ENCODE peak calls at places on chromosomes 13 and 19, in five cellular contexts. J is neural progenitor cell, F is hepatocyte, M is fibroblast of lung, I is astrocyte. B is an unnamed sample.

GRCh38 chr13:110965038-110965754 is 50.3 kb upstream of the ANKRD10 start:
- DNase-seq in J (no peak), M (peak), F (peak), I (peak), B (peak)

GRCh38 chr19:40716655-40717324 is at the start of the genes COQ8B and ITPKC:
- DNase-seq in I (peak), F (peak), J (peak), M (peak), B (peak)

GRCh38 chr19:46863818-46864629 is 3.2 kb downstream of the ARHGAP35 start:
- DNase-seq in I (peak), M (peak), F (no peak), J (peak), B (peak)

GRCh38 chr19:4369888-4370260 is 26.5 kb downstream of the MPND start:
- DNase-seq in J (peak), M (peak), F (no peak), I (no peak), B (no peak)

GRCh38 chr19:36528921-36529518 is 949 bp upstream of the ZNF260 start:
- DNase-seq in J (peak), F (peak), I (no peak), M (no peak), B (peak)

GRCh38 chr19:42081584-42082258 is 5.8 kb downstream of the ZNF574 start:
- DNase-seq in J (no peak), M (peak), I (peak), F (peak), B (peak)

GRCh38 chr13:25901460-25902376 is 150.1 kb downstream of the SHISA2 start:
- DNase-seq in M (peak), I (peak), F (peak), J (no peak), B (no peak)

GRCh38 chr19:6010107-6010506 is 32.2 kb upstream of the RANBP3 start:
- DNase-seq in M (no peak), I (no peak), J (no peak), F (no peak), B (no peak)

GRCh38 chr19:47228168-47228936 is 2.6 kb downstream of the BBC3 start:
- DNase-seq in I (no peak), M (no peak), F (peak), J (peak), B (peak)

GRCh38 chr19:5080030-5080644 is 111.2 kb downstream of the KDM4B start:
- DNase-seq in J (no peak), F (no peak), I (no peak), M (no peak), B (no peak)

GRCh38 chr19:8696993-8697392 is 1.6 kb downstream of the ACTL9 start:
- DNase-seq in F (no peak), M (no peak), J (no peak), I (no peak), B (no peak)

GRCh38 chr19:35433448-35433847 is 14.6 kb upstream of the FFAR2 start:
- DNase-seq in F (no peak), J (no peak), M (no peak), I (no peak), B (no peak)

GRCh38 chr13:96172066-96172465 is 82.2 kb downstream of the HS6ST3 start:
- DNase-seq in J (no peak), M (no peak), I (no peak), F (no peak), B (peak)

GRCh38 chr19:56538761-56539263 is at the start of gene ZFP28:
- DNase-seq in I (no peak), J (no peak), F (no peak), M (no peak), B (no peak)

GRCh38 chr13:34416833-34417425 is 525.1 kb upstream of the NBEA start:
- DNase-seq in J (no peak), I (peak), M (peak), F (no peak), B (peak)

GRCh38 chr13:111287201-111287600 is 33.2 kb upstream of the TEX29 start:
- DNase-seq in M (no peak), F (no peak), J (no peak), I (no peak), B (no peak)

GRCh38 chr13:27353166-27353583 is 71.2 kb upstream of the GTF3A start:
- DNase-seq in F (peak), I (peak), M (peak), J (no peak), B (peak)

GRCh38 chr13:52845766-52846566 is 2.5 kb downstream of the PCDH8 start:
- DNase-seq in M (peak), J (peak), F (peak), I (no peak), B (peak)

GRCh38 chr19:518292-519231 is 11.3 kb downstream of the TPGS1 start:
- DNase-seq in M (no peak), F (peak), I (no peak), J (peak), B (no peak)

GRCh38 chr13:33483471-33483870 is 197.9 kb upstream of the STARD13 start:
- DNase-seq in M (peak), I (peak), J (no peak), F (no peak), B (peak)

GRCh38 chr13:71149498-71150363 is 717.3 kb downstream of the DACH1 start:
- DNase-seq in M (no peak), I (no peak), F (no peak), J (no peak), B (no peak)

GRCh38 chr13:48491423-48492122 is 41.3 kb downstream of the RCBTB2 start:
- DNase-seq in J (no peak), M (no peak), F (no peak), I (no peak), B (peak)

GRCh38 chr13:113782472-113782871 is 23.4 kb downstream of the TMEM255B start:
- DNase-seq in J (no peak), F (no peak), M (no peak), I (no peak), B (no peak)

GRCh38 chr19:48481191-48481500 is 12.0 kb downstream of the CYTH2 start:
- DNase-seq in M (peak), I (peak), J (no peak), F (no peak), B (no peak)

GRCh38 chr19:4380254-4380727 is 20.1 kb downstream of the SH3GL1 start:
- DNase-seq in J (no peak), I (no peak), M (no peak), F (no peak), B (peak)

GRCh38 chr13:20964904-20965303 is 62.4 kb upstream of the XPO4 start:
- DNase-seq in I (peak), J (no peak), F (no peak), M (peak), B (peak)

GRCh38 chr13:97342136-97342535 is 91.8 kb upstream of the RAP2A start:
- DNase-seq in J (no peak), I (no peak), M (no peak), F (no peak), B (no peak)

GRCh38 chr13:102870677-102871415 is 25.0 kb downstream of the ERCC5 start:
- DNase-seq in F (peak), M (peak), I (peak), J (peak), B (peak)

GRCh38 chr19:51598159-51598915 is 27.3 kb downstream of the ZNF175 start:
- DNase-seq in M (no peak), I (no peak), J (no peak), F (no peak), B (no peak)
- H3K4me3 ChIP-seq in M (no peak), I (no peak), J (no peak), F (no peak), B (no peak)

DNA sequence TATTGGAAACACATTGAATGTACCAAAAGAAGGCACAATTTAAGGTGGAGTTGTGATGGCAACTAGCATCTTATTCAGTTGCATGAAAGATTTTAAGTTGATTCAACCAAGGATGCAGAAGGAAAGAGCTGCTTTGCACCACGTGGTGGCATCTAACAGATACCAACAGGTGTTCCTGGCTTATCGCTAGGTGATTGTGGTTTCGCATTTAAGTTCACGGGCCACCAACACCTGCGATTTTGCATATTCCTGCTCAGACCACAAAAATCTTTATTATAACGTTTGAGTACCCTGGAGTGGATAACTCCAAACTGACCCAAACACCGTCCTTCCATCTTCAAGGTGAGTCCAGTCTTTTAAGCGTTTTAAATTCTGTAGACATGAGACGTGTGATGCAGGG is 45.3 kb downstream of the RGCC start:
- DNase-seq in M (no peak), F (no peak), J (no peak), I (no peak), B (no peak)
- H3K4me2 ChIP-seq in M (no peak), F (no peak), J (no peak), I (no peak), B (no peak)

DNA sequence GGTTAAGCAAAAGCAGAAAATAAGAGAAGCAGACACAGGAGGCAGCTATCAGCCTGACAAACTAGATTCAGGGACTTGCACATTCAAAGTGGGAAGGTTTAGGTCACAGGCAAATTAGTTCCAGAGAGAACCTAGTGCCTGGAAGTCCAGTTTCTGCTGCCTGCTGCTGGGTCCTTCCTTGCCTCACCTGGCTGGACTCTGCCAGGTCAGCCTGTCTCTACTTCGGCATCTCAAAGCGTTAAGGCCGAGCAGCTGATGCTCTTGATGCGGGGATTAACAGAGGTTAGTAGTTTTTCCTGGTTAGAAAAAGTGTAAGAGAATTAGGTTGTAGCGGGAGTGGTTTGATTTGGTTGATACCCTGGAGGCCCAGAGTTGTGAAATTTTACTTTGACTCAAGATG is 52.0 kb downstream of the KLF5 start:
- DNase-seq in I (no peak), J (no peak), M (no peak), F (no peak), B (no peak)
- H2AFZ ChIP-seq in I (no peak), J (peak), M (no peak), F (no peak), B (no peak)

DNA sequence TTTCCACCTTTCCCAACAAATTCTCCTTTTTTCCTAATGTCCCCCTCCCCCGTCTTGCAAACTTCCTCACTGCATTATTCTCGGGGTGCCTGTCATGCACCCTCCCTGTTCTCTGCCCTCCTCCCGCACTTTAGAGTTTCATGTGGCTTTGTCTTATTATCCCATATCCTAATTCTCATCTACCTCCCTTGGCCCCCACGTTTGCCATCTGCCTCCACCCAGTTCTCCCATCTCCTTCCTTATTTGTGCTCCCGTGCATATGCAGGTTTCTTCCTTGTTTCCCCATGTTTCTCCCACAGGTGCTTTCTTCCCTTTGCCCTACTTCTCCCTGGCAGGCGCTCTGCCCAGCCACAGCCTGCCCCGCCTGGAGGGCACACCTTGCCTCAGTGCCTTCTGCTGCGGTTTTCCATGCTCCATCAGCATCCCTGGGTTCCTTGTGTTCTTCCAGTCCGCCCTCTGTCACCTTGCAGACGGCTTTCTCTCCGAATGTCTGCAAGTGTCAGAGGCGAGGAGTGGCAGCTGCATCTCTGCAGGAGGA is 1.5 kb downstream of the SPATA13 start:
- DNase-seq in I (no peak), F (no peak), J (no peak), M (no peak), B (no peak)
- H3K4me3 ChIP-seq in I (peak), F (peak), J (peak), M (peak), B (peak)

DNA sequence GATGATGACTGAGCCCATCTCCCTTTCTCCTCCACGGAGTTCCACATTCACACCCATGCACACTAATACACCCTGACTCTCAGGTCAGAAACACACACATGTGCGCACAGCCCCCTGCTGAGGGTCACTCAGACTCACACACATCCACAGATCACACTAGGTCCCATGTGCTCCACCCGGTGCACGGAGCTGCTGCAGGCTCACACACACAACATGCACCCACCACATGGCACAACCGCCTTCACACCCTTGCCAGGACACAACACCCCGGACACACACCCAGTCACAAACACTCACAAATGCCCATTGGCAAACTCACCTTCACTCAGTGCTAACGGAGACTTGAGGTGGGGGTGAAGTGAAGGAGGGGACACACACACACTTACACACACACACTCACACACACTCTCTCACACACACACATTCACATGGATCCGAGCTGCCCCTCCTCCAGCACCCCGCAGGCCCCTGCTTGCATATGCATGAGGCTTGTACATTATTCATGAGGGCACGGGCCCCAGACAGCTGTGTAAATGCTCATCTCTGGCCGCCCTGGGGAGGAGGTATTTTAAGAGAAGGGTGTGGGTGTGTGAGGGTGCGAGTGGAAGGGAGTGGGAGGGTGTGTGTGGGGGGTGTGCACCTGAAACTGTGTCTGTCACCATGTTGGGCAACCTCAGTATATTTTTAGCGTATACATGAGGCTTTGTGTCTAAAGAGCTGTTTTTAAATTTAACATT is 2.2 kb downstream of the NCAN start:
- DNase-seq in F (no peak), J (peak), M (no peak), I (no peak), B (no peak)
- H3K4me2 ChIP-seq in F (no peak), J (no peak), M (no peak), I (no peak), B (no peak)

DNA sequence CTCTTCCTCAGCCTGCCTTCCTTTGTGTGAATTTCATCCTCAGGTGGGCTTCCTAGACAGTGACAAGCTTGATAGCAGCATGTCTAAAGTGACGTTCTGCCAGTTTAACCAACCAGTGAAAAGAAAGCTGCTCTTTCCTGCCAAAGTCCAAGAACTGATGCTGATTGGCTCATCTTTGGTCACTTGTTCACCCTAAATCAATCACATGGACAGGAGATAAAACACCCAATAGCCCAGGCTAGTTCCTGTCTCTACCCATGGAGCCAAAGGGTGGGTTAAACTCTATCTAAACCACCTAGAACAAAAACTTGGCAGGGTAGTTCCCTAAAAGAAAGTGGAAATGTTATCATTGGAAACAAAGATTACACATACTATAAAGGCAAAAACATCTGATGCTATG is 50.8 kb downstream of the GPALPP1 start:
- DNase-seq in J (no peak), F (no peak), I (no peak), M (no peak), B (no peak)
- H2AFZ ChIP-seq in J (no peak), F (no peak), I (no peak), M (no peak), B (no peak)

B was measured in GM23248.